ENCODE peak calls at places on chromosomes 12 and 14, in four cellular contexts. H is K562, A is SK-N-SH, C is H1. D is an unnamed sample.

GRCh38 chr14:103684871-103685270 is 30.4 kb downstream of the XRCC3 start:
- DNase-seq in C (no peak), H (no peak), A (no peak), D (no peak)

GRCh38 chr12:85963322-85963721 is 89.2 kb downstream of the NTS start:
- DNase-seq in H (no peak), C (no peak), A (no peak), D (no peak)

GRCh38 chr12:12612403-12612802 is 727 bp downstream of the CREBL2 start:
- DNase-seq in A (peak; percentile 60), H (no peak), C (no peak), D (no peak)

GRCh38 chr12:89709994-89710872 is 1.6 kb upstream of the ATP2B1 start:
- DNase-seq in A (no peak), H (no peak), C (peak; percentile 83), D (peak; percentile 74)

GRCh38 chr14:92960706-92961566 is 38.0 kb downstream of the CHGA start:
- DNase-seq in H (no peak), C (no peak), A (no peak), D (no peak)

GRCh38 chr14:34334329-34334728 is 127.7 kb downstream of the SPTSSA start:
- DNase-seq in H (no peak), A (no peak), C (no peak), D (no peak)

GRCh38 chr12:22899184-22899583 is 274.2 kb downstream of the ETNK1 start:
- DNase-seq in C (no peak), A (no peak), H (peak; percentile 50), D (no peak)

GRCh38 chr14:106813477-106813823 is 1287.1 kb downstream of the TMEM121 start:
- DNase-seq in A (no peak), H (no peak), C (no peak), D (no peak)

GRCh38 chr12:108713471-108713870 is 17.8 kb downstream of the CORO1C start:
- DNase-seq in C (no peak), H (no peak), A (no peak), D (no peak)

GRCh38 chr14:44979273-44979672 is 17.3 kb downstream of the TOGARAM1 start:
- DNase-seq in C (no peak), H (no peak), A (no peak), D (no peak)

GRCh38 chr12:102347761-102348160 is 132.6 kb downstream of the IGF1 start:
- DNase-seq in C (no peak), A (no peak), H (no peak), D (no peak)

GRCh38 chr12:102349079-102349478 is 131.3 kb downstream of the IGF1 start:
- DNase-seq in A (no peak), H (no peak), C (no peak), D (no peak)

GRCh38 chr12:102342281-102343006 is 137.9 kb downstream of the IGF1 start:
- DNase-seq in C (no peak), H (no peak), A (no peak), D (no peak)

GRCh38 chr12:102344691-102345090 is 135.7 kb downstream of the IGF1 start:
- DNase-seq in H (no peak), C (no peak), A (no peak), D (no peak)

GRCh38 chr12:102343361-102344121 is 136.8 kb downstream of the IGF1 start:
- DNase-seq in C (no peak), H (no peak), A (no peak), D (no peak)
- TF ChIP-seq TEAD4 in C (no peak), H (no peak), A (no peak), D (no peak)

DNA sequence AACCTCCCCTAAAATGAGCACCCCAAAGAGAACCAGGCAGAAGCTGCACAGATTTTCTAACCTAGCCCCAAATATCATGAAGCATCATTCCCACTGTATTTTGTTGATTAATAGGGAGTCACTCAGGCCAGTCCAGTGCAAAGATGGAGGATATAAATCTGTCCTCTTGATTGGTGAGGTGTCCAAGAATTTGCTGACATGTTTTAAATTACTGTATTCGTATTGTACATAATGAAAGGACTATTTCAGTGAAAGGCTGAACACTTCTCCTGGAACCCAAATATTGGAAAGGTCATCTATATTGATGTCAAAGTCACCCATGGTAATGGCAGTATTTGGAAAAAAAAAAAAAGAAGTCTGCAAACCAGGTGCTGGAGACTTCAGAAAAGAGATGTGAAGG is 477.5 kb downstream of the RMST start:
- DNase-seq in H (no peak), C (no peak), A (no peak), D (no peak)
- TF ChIP-seq TEAD4 in H (no peak), C (no peak), A (no peak), D (no peak)

GRCh38 chr12:30858471-30858870 is 68.1 kb upstream of the TSPAN11 start:
- DNase-seq in A (no peak), C (no peak), H (no peak), D (no peak)
- TF ChIP-seq TEAD4 in A (no peak), C (no peak), H (no peak), D (no peak)

GRCh38 chr12:27966870-27967269 is 5.7 kb downstream of the PTHLH start:
- DNase-seq in C (no peak), A (no peak), H (peak; percentile 39), D (no peak)
- TF ChIP-seq TEAD4 in C (no peak), A (peak; percentile 75), H (no peak), D (no peak)

GRCh38 chr14:71204231-71204630 is 297.0 kb downstream of the PCNX1 start:
- DNase-seq in H (no peak), C (no peak), A (no peak), D (no peak)

GRCh38 chr14:71206123-71206522 is 298.9 kb downstream of the PCNX1 start:
- DNase-seq in A (no peak), C (no peak), H (no peak), D (no peak)

GRCh38 chr14:71203306-71203705 is 296.0 kb downstream of the PCNX1 start:
- DNase-seq in H (no peak), C (no peak), A (no peak), D (no peak)

GRCh38 chr14:71206766-71207371 is 299.6 kb downstream of the PCNX1 start:
- DNase-seq in A (peak; percentile 64), C (no peak), H (no peak), D (no peak)

DNA sequence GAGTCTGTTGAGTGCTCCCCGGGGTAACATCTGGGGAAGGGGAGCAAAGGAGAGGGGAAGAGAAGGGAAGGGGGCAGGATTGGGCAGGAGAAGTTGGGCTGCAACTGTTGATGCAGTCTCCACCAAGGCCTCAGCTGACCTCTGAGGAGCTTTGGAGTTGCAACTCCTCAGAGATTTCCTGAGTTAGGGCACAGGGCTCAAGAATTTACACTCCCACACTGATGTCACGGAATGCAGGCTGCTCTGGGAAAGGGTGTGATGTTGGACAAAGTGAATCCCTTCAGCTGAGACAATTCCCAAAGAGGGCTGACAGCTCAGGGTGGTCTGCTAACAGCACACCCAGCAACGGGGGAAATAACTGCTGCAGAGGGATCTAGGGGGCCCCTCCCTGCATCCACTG is 295.6 kb downstream of the PCNX1 start:
- DNase-seq in C (no peak), A (no peak), H (no peak), D (no peak)
- TF ChIP-seq TEAD4 in C (no peak), A (no peak), H (no peak), D (no peak)

D was measured in WTC11.